ENCODE peak calls at places on chromosomes 7 and 10, in seven cellular contexts. N is activated naive CD8-positive, alpha-beta T cell treated with anti-CD3 and anti-CD28 coated beads, Interleukin-2, amount 50 U/mL, for 24 hours; F is stimulated activated CD4-positive, alpha-beta T cell treated with anti-CD3 and anti-CD28 coated beads, Interleukin-2, amount 100 ng/mL, for 48 hours; S is stimulated activated naive CD8-positive, alpha-beta T cell treated with anti-CD3 and anti-CD28 coated beads, Interleukin-15, Interleukin-2, amounts not matched to agents 100 U/mL and 50 U/mL, for 24 hours; M is activated T-helper 1 cell treated with Interleukin-2 at 50 U/mL for 16 hours; W is T-helper 2 cell; Q is breast epithelium. J is an unnamed sample.

GRCh38 chr10:79069325-79070090 is 742 bp downstream of the ZMIZ1 start:
- DNase-seq in N (peak; percentile 56), F (no peak), S (peak; percentile 55), M (no peak), W (no peak), Q (peak; percentile 46), J (peak; percentile 22)

GRCh38 chr7:156943091-156944041 is 6.1 kb upstream of the NOM1 start:
- DNase-seq in N (no peak), F (no peak), S (no peak), M (no peak), W (no peak), Q (no peak), J (no peak)

GRCh38 chr10:62095341-62096071 is 173.1 kb downstream of the RTKN2 start:
- DNase-seq in N (no peak), F (no peak), S (no peak), M (no peak), W (no peak), Q (no peak), J (no peak)

GRCh38 chr7:47582748-47583740 is 1.1 kb upstream of the TNS3 start:
- DNase-seq in N (no peak), F (no peak), S (no peak), M (no peak), W (no peak), Q (no peak), J (no peak)

GRCh38 chr10:62618576-62619408 is 185.7 kb upstream of the ADO start:
- DNase-seq in N (no peak), F (no peak), S (no peak), M (no peak), W (no peak), Q (no peak), J (peak; percentile 48)

GRCh38 chr10:78630944-78631838 is 437.6 kb upstream of the ZMIZ1 start:
- DNase-seq in N (peak; percentile 6), F (no peak), S (peak; percentile 10), M (no peak), W (no peak), Q (no peak), J (no peak)

GRCh38 chr10:86344714-86345161 is 21.9 kb downstream of the GRID1 start:
- DNase-seq in N (no peak), F (no peak), S (no peak), M (no peak), W (no peak), Q (no peak), J (no peak)

GRCh38 chr10:54284526-54285193 is 516.4 kb downstream of the PCDH15 start:
- DNase-seq in N (no peak), F (no peak), S (no peak), M (no peak), W (no peak), Q (no peak), J (no peak)

GRCh38 chr10:63630928-63631685 is 109.9 kb downstream of the REEP3 start:
- DNase-seq in N (no peak), F (no peak), S (no peak), M (no peak), W (no peak), Q (no peak), J (no peak)

GRCh38 chr7:66162622-66163021 is 42.5 kb upstream of the TPST1 start:
- DNase-seq in N (no peak), F (no peak), S (no peak), M (no peak), W (no peak), Q (no peak), J (no peak)

GRCh38 chr10:26222563-26222962 is 6.0 kb downstream of the GAD2 start:
- DNase-seq in N (no peak), F (no peak), S (no peak), M (no peak), W (no peak), Q (no peak), J (no peak)

GRCh38 chr7:138244606-138245005 is 168.3 kb downstream of the AKR1D1 start:
- DNase-seq in N (no peak), F (no peak), S (no peak), M (no peak), W (no peak), Q (no peak), J (no peak)

GRCh38 chr10:131242007-131242406 is 69.5 kb downstream of the TCERG1L start:
- DNase-seq in N (peak; percentile 12), F (no peak), S (peak; percentile 9), M (no peak), W (no peak), Q (no peak), J (no peak)

GRCh38 chr7:74311305-74311744 is 22.1 kb downstream of the CLIP2 start:
- DNase-seq in N (no peak), F (no peak), S (no peak), M (no peak), W (no peak), Q (no peak), J (no peak)

GRCh38 chr7:131638641-131639430 is 82.4 kb upstream of the PODXL start:
- DNase-seq in N (no peak), F (no peak), S (no peak), M (no peak), W (no peak), Q (no peak), J (no peak)

GRCh38 chr7:102429141-102429904 is 4.1 kb upstream of the ORAI2 start:
- DNase-seq in N (no peak), F (no peak), S (no peak), M (no peak), W (no peak), Q (no peak), J (no peak)

GRCh38 chr7:121755818-121756501 is 117.0 kb upstream of the PTPRZ1 start:
- DNase-seq in N (no peak), F (no peak), S (no peak), M (no peak), W (no peak), Q (no peak), J (no peak)

GRCh38 chr10:114779803-114780609 is 41.6 kb upstream of the FHIP2A start:
- DNase-seq in N (no peak), F (no peak), S (no peak), M (no peak), W (no peak), Q (no peak), J (no peak)

GRCh38 chr7:66330961-66331360 is 125.8 kb downstream of the TPST1 start:
- DNase-seq in N (no peak), F (no peak), S (no peak), M (no peak), W (no peak), Q (no peak), J (no peak)

GRCh38 chr7:48443051-48443450 is 271.8 kb downstream of the ABCA13 start:
- DNase-seq in N (no peak), F (no peak), S (no peak), M (no peak), W (no peak), Q (no peak), J (no peak)

GRCh38 chr7:50626971-50627370 is 61.8 kb upstream of the DDC start:
- DNase-seq in N (no peak), F (no peak), S (no peak), M (no peak), W (no peak), Q (no peak), J (no peak)

GRCh38 chr10:59607971-59608370 is 101.7 kb downstream of the SLC16A9 start:
- DNase-seq in N (no peak), F (no peak), S (no peak), M (no peak), W (no peak), Q (no peak), J (no peak)

GRCh38 chr7:2928613-2929311 is 84.7 kb upstream of the GNA12 start:
- DNase-seq in N (no peak), F (no peak), S (no peak), M (no peak), W (no peak), Q (no peak), J (no peak)

GRCh38 chr7:141700848-141701371 is 1.1 kb downstream of the DENND11 start:
- DNase-seq in N (peak; percentile 16), F (no peak), S (peak; percentile 13), M (no peak), W (no peak), Q (no peak), J (no peak)

GRCh38 chr7:71555758-71556157 is 423.8 kb downstream of the GALNT17 start:
- DNase-seq in N (no peak), F (no peak), S (no peak), M (no peak), W (no peak), Q (no peak), J (no peak)